ENCODE peak calls at places on chromosomes 7 and 10, in nine cellular contexts. H, J, O, F, M, L, G, V and S are unnamed samples.

GRCh38 chr10:3729397-3729796 is 55.6 kb downstream of the KLF6 start:
- DNase-seq in H (no peak), J (no peak), O (no peak), F (no peak), M (no peak), L (no peak), G (no peak), V (no peak), S (no peak)

GRCh38 chr10:108684431-108684830 is 1238.9 kb downstream of the XPNPEP1 start:
- DNase-seq in H (no peak), J (no peak), O (no peak), F (no peak), M (no peak), L (no peak), G (no peak), V (no peak), S (no peak)

GRCh38 chr7:28165221-28165807 is 15.3 kb downstream of the JAZF1 start:
- DNase-seq in H (no peak), J (no peak), O (no peak), F (no peak), M (no peak), L (no peak), G (no peak), V (no peak), S (no peak)

GRCh38 chr10:102677736-102678354 is 33.6 kb downstream of the TRIM8 start:
- DNase-seq in H (peak), J (no peak), O (no peak), F (no peak), M (no peak), L (peak), G (no peak), V (no peak), S (no peak)

GRCh38 chr7:30897770-30898169 is 13.9 kb upstream of the AQP1 start:
- DNase-seq in H (no peak), J (no peak), O (no peak), F (no peak), M (no peak), L (no peak), G (no peak), V (no peak), S (no peak)

GRCh38 chr10:116694253-116694926 is 48.0 kb downstream of the HSPA12A start:
- DNase-seq in H (no peak), J (no peak), O (no peak), F (no peak), M (no peak), L (peak), G (no peak), V (no peak), S (no peak)

GRCh38 chr7:100107125-100107737 is 5.8 kb downstream of the AP4M1 start:
- DNase-seq in H (no peak), J (no peak), O (no peak), F (no peak), M (no peak), L (no peak), G (no peak), V (no peak), S (no peak)

GRCh38 chr7:16786257-16786656 is 18.5 kb downstream of the AGR2 start:
- DNase-seq in H (no peak), J (no peak), O (no peak), F (no peak), M (no peak), L (no peak), G (no peak), V (no peak), S (no peak)

GRCh38 chr7:28547115-28547514 is 134.8 kb downstream of the CREB5 start:
- DNase-seq in H (no peak), J (no peak), O (no peak), F (no peak), M (no peak), L (no peak), G (no peak), V (no peak), S (no peak)

GRCh38 chr10:116669080-116669479 is 48.3 kb downstream of the PNLIPRP2 start:
- DNase-seq in H (no peak), J (no peak), O (no peak), F (no peak), M (no peak), L (no peak), G (no peak), V (no peak), S (no peak)

GRCh38 chr7:75966209-75966961 is 28.0 kb downstream of the TMEM120A start:
- DNase-seq in H (no peak), J (peak), O (peak), F (no peak), M (no peak), L (no peak), G (no peak), V (peak), S (peak)

GRCh38 chr7:129222064-129222463 is 2.8 kb upstream of the AHCYL2 start:
- DNase-seq in H (no peak), J (no peak), O (no peak), F (no peak), M (no peak), L (no peak), G (no peak), V (no peak), S (no peak)

GRCh38 chr7:131302876-131303707 is 24.6 kb upstream of the MKLN1 start:
- DNase-seq in H (peak), J (no peak), O (no peak), F (peak), M (no peak), L (peak), G (peak), V (no peak), S (no peak)

GRCh38 chr7:130667593-130668257 is 823 bp downstream of the COPG2 start:
- DNase-seq in H (peak), J (no peak), O (no peak), F (peak), M (no peak), L (no peak), G (no peak), V (no peak), S (no peak)

GRCh38 chr7:13276977-13277376 is 589.5 kb downstream of the ARL4A start:
- DNase-seq in H (no peak), J (no peak), O (no peak), F (no peak), M (no peak), L (no peak), G (no peak), V (no peak), S (no peak)
- TF ChIP-seq CTCF in H (peak), J (no peak), O (peak), F (peak), M (peak), L (peak), G (peak), V (no peak), S (no peak)

DNA sequence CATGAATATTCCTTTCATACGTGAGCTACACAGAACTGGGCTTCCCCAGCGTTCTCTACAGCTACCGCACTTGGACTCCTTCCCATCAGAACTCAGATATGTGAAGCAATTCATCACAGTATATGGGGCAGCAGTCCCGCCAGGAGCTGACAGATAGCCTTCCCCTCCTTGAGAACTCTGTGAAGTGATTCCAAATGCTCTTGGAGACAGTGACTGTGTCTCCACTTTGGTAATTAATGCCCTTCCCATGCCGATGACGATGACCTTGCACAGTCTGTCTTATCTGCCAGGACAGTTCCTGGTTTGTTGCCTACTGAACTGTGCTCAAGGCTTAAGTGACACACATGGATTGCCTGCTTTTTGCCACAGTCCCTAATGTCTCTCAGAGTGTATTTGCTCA is 75.0 kb upstream of the AFAP1L2 start:
- DNase-seq in H (no peak), J (peak), O (no peak), F (no peak), M (no peak), L (no peak), G (no peak), V (peak), S (no peak)
- TF ChIP-seq CTCF in H (no peak), J (no peak), O (no peak), F (no peak), M (no peak), L (no peak), G (no peak), V (no peak), S (no peak)

DNA sequence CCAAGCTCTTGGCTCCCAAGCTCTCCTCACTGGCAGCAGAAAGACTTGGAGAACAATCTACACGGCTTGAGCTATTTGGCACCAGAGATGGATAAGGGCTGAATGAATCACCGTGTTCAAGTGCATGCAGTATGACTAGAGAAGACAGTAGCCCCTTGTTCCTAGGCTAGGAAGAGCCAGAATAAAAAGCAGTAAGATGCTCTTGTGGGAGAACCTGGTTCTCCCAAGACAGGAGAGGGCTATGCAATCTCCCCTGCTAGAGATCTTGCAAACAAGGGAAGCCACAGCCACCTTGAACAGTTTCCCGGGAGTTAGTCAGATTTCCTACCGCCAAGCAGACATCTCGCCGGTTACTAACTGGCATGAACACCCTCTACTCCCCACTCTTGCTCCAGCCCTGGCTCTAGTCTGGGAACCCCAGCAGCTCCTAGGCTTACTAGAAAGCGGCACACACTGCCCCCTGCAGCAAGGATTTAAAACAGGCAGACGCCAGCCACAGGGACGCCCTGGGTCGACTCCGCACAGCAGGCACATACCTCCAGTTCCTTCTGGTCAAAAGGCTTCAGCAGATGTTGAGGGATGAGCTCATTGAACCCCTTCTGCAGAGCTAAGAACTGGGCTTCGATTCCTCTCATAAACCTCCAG is 107.3 kb downstream of the SMURF1 start:
- DNase-seq in H (no peak), J (peak), O (no peak), F (peak), M (no peak), L (peak), G (peak), V (no peak), S (peak)
- TF ChIP-seq CTCF in H (peak), J (peak), O (peak), F (peak), M (peak), L (peak), G (peak), V (no peak), S (peak)

DNA sequence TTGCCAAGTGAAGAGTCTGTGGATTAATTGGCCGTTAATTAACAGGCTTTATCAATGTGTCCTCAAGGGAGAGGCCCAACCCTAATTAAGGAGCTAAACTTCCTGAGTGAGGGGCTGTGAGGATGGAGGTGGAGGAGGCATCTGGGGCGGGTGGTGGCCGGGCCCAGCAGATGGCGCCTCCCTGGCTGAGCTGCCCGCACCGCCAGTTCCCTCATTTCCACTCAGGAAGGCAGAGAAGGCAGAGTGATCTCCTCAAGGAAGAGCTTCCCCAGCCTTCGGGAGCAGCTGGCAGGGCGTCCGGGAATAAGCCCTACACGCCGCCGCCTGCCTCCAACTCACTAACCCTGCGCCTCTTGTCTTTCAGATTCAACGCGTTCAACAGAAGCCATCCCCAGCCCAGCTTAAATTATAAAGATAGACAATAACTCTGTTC is 112.2 kb downstream of the CYTH3 start:
- DNase-seq in H (no peak), J (no peak), O (no peak), F (no peak), M (no peak), L (peak), G (peak), V (peak), S (peak)
- TF ChIP-seq CTCF in H (peak), J (peak), O (peak), F (peak), M (peak), L (peak), G (peak), V (no peak), S (peak)

GRCh38 chr7:82605247-82605864 is 161.8 kb upstream of the CACNA2D1 start:
- DNase-seq in H (peak), J (peak), O (no peak), F (peak), M (no peak), L (peak), G (peak), V (peak), S (no peak)
- TF ChIP-seq CTCF in H (peak), J (peak), O (peak), F (peak), M (peak), L (peak), G (peak), V (no peak), S (peak)

DNA sequence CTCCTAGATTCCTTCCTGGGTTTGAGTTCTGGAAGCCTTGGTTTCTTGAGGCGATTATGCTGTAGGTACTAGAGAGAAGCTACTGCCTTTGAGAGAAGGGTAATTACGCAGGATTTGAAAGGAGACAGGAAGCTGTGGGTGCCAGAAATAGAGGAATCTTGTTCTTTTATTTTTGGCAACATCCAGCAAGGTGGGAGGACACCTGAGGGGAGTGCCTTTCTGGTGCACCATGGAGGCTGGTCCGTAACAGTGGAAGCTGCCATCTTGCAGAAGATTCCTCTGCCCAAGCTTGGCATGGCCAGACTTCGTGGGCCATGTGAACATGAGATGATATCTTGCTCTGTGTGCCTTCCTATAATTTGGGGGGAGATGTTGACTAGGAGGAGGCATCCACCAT is 98.0 kb downstream of the PFKFB3 start:
- DNase-seq in H (no peak), J (no peak), O (no peak), F (no peak), M (no peak), L (no peak), G (no peak), V (no peak), S (no peak)
- TF ChIP-seq CTCF in H (no peak), J (no peak), O (no peak), F (no peak), M (no peak), L (no peak), G (no peak), V (no peak), S (no peak)

DNA sequence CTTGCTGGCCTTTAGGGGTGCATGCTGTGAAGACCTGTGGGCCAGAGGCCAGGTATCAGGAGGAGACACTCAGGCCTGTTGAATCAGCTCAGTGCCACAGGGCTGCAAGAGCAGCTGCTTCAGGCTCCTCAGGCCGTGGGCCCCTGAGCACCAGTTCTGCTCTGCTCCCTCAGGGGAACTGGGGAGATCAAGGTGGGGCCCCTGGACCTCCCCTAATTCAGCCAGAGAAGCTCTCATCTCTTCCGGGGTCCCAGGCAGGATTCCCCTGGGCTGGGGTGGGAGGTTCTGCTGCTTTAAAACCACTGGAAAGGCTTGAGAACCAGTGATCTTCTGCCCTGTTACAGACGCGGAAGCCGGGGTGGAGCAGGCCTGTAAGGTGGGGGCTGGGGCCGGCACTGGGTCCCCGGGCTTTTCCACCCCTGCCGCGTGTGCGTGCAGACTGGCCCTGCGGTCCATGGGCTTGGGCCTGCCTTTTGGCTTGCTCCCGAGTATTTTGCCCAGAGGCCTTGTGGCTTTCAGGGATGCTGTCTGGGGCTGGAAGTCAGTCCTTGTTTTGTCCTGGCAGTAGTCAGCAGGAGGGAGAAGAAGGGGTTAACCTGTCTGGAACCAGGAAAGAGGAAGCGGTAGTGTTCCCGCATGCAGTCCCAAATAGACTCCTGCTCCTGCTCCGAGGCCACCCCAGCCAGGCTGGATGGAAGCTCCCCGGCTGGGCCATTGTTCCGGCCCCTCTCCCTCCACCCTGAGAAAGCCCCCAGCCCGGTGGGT is 74.3 kb downstream of the LHPP start:
- DNase-seq in H (peak), J (no peak), O (no peak), F (no peak), M (peak), L (peak), G (no peak), V (no peak), S (no peak)
- TF ChIP-seq CTCF in H (no peak), J (no peak), O (no peak), F (no peak), M (no peak), L (no peak), G (no peak), V (no peak), S (no peak)

DNA sequence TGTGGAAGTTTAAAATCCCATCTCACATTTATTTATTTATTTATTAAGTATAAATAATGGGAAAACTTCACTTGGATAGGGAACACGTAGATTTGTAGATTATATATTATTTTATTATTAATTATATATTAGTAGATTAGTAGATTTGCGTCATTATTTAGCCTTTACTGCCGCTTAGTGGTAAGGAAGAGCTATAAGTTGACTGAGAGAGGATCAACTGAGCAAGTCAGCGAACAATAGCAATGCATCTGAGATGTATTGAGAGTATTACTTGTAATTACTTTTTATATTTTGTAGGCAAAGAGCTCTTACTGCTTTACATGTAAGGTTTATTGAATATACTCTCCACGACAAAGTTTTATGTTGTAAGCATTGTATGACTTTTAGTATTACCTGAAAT is 244.5 kb upstream of the ANKRD30A start:
- DNase-seq in H (no peak), J (no peak), O (no peak), F (no peak), M (no peak), L (no peak), G (peak), V (no peak), S (no peak)
- TF ChIP-seq CTCF in H (peak), J (peak), O (peak), F (peak), M (peak), L (peak), G (peak), V (no peak), S (peak)